ENCODE peak calls at places on chromosome 9, in ten cellular contexts. H is fibroblast of pulmonary artery; B is AG09309; G is left lung; S is astrocyte of the spinal cord; N is CD8-positive, alpha-beta T cell; L is SK-N-SH; T is astrocyte; O is fibroblast of mammary gland; Q is AG09319. U is an unnamed sample.

GRCh38 chr9:126513159-126514036 is 100.3 kb upstream of the LMX1B start:
- DNase-seq in H (no peak), O (no peak), B (no peak), L (no peak), N (no peak), T (no peak), Q (no peak), G (peak; percentile 23), S (no peak), U (no peak)

GRCh38 chr9:6708732-6709131 is 49.0 kb upstream of the KDM4C start:
- DNase-seq in B (no peak), L (no peak), T (no peak), N (no peak), Q (no peak), S (no peak), H (no peak), G (no peak), O (no peak), U (no peak)

GRCh38 chr9:99085949-99086948 is 18.7 kb upstream of the TGFBR1 start:
- DNase-seq in G (no peak), N (no peak), H (peak; percentile 26), L (no peak), O (peak; percentile 86), S (peak; percentile 88), Q (peak; percentile 49), B (peak; percentile 49), T (peak; percentile 82), U (peak; percentile 69)

GRCh38 chr9:16627967-16628366 is 242.5 kb downstream of the BNC2 start:
- DNase-seq in B (peak; percentile 94), H (peak; percentile 92), S (peak; percentile 97), N (no peak), Q (peak; percentile 91), O (peak; percentile 100), T (peak; percentile 99), L (peak; percentile 33), G (no peak), U (peak; percentile 95)

GRCh38 chr9:126773004-126773607 is 31.7 kb upstream of the ZBTB43 start:
- DNase-seq in H (peak; percentile 22), N (no peak), S (no peak), Q (no peak), L (peak; percentile 52), G (no peak), T (no peak), O (peak; percentile 27), B (no peak), U (peak; percentile 59)

GRCh38 chr9:38032266-38032830 is 36.7 kb downstream of the SHB start:
- DNase-seq in B (no peak), Q (no peak), S (no peak), N (no peak), L (no peak), T (no peak), H (no peak), O (no peak), G (no peak), U (no peak)

GRCh38 chr9:80061940-80062339 is 490.2 kb downstream of the TLE4 start:
- DNase-seq in G (no peak), B (peak; percentile 81), H (peak; percentile 60), N (no peak), S (peak; percentile 98), T (peak; percentile 96), O (peak; percentile 93), Q (peak; percentile 73), L (no peak), U (peak; percentile 97)

GRCh38 chr9:125758986-125759811 is 12.0 kb downstream of the PBX3 start:
- DNase-seq in T (no peak), G (no peak), Q (no peak), N (no peak), H (no peak), S (peak; percentile 17), L (peak; percentile 12), B (no peak), O (no peak), U (no peak)

GRCh38 chr9:130891699-130892502 is 4.7 kb downstream of the QRFP start:
- DNase-seq in L (peak; percentile 17), Q (no peak), N (no peak), T (no peak), B (no peak), O (no peak), H (no peak), G (peak; percentile 49), S (no peak), U (no peak)

GRCh38 chr9:132443951-132444615 is 34.1 kb downstream of the CFAP77 start:
- DNase-seq in O (no peak), Q (no peak), G (no peak), T (no peak), B (no peak), S (no peak), H (no peak), N (no peak), L (peak; percentile 65), U (no peak)

GRCh38 chr9:6969805-6970204 is 212.0 kb downstream of the KDM4C start:
- DNase-seq in L (no peak), Q (no peak), B (no peak), O (no peak), T (no peak), G (no peak), S (no peak), H (no peak), N (no peak), U (no peak)

GRCh38 chr9:15306068-15306756 is 804 bp downstream of the TTC39B start:
- DNase-seq in S (peak; percentile 55), Q (no peak), N (no peak), H (peak; percentile 44), O (peak; percentile 55), L (peak; percentile 55), T (peak; percentile 41), G (peak; percentile 89), B (no peak), U (peak; percentile 63)

GRCh38 chr9:115595951-115596742 is 478.2 kb upstream of the TNC start:
- DNase-seq in T (peak; percentile 95), L (no peak), H (peak; percentile 87), B (peak; percentile 97), N (no peak), Q (peak; percentile 95), S (peak; percentile 98), G (no peak), O (peak; percentile 97), U (peak; percentile 100)

GRCh38 chr9:83151627-83152137 is 88.7 kb upstream of the RASEF start:
- DNase-seq in B (no peak), L (no peak), Q (no peak), T (no peak), G (no peak), N (no peak), H (no peak), S (no peak), O (no peak), U (no peak)

GRCh38 chr9:112925058-112925641 is 34.5 kb upstream of the SLC46A2 start:
- DNase-seq in L (peak; percentile 51), O (peak; percentile 63), N (no peak), S (peak; percentile 13), T (peak; percentile 1), G (no peak), B (no peak), Q (no peak), H (peak; percentile 47), U (peak; percentile 49)

DNA sequence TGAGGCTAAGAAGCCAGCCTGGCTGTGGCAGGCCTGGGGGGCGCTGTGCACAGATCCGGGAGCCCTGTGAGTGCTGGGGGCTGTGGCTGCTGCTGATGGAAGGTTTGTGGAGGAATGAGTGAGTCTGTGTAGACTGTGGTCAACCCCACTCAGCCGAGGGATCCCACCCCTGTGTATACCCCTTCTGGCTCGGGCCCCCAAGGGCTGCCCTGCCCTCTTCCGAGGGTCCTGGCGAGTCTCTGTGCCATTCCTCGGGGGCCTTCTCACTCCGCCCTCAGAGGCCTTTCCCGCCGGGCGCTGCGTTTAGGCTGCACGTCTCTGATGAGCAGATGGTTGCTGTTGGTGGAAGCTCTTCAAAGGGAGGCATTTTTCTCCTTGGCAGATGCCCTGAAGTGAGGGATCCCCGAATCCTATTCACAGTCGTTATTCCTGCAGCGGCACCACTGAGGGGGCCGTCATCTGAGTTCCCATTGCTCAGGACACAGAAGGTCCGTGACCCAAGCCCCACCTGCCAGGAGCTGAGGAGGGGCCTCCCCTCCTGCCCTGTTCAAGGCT is 94.1 kb downstream of the RXRA start:
- DNase-seq in L (no peak), O (no peak), G (no peak), T (no peak), B (no peak), S (no peak), N (no peak), Q (no peak), H (no peak), U (no peak)
- TF ChIP-seq CTCF in L (no peak), O (no peak), G (no peak), T (no peak), B (no peak), S (no peak), N (no peak), Q (no peak), H (no peak), U (no peak)

DNA sequence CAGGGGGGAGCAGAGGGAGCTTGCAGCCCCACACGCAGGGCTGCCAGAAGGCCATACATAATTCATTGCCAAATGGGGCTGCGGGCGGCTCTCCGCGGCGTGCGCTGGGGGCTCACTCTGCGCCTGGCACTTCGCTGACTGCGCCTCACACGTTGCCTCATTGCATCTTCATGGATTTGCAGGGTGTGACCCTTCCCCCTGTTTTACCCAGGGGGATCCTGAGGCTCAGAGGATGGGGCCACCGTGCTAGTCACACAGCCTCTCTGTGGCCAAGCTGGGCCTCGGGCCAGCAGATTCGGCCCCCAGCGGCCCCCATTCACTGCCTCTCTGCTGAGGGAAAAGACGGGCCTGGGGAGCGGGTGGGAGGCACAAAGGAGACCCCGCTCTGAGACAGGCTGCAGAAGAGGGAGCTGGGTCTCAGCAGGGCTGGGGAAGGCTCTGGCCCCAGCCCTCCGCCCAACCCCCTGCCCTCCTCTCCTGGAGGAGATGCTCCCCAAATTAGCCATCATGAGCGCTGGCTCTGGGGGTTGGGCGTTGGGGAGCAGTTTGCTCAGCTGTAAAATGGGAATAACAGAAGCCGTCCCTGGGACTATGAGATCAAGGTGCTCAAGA is 115.5 kb downstream of the C9orf50 start:
- DNase-seq in L (no peak), H (no peak), T (no peak), G (peak; percentile 63), S (no peak), Q (no peak), N (no peak), O (no peak), B (no peak), U (no peak)
- TF ChIP-seq CTCF in L (no peak), H (no peak), T (no peak), G (no peak), S (no peak), Q (no peak), N (no peak), O (no peak), B (no peak), U (no peak)

DNA sequence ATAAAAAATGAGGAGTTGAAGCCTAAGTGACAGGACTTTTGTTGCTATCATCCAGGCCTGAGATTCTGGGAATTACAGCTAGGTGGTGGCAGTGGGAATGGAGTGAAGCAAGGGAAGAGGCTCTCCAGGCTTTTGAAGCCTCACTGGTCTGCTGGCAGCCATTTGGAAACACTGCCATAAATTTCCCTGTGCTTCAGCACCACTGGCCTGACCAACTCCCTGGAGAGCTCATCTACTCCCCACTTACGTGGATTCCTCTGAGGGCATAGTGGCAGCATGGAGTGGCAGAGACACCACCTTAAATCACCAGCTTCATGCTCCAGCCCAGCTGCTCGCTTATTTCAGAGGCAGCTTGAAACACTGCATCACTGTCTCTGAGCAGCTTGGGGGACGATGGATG is 518.2 kb downstream of the TLR4 start:
- DNase-seq in G (no peak), L (no peak), B (no peak), O (no peak), S (no peak), T (no peak), H (no peak), Q (no peak), N (no peak), U (no peak)
- TF ChIP-seq CTCF in G (no peak), L (no peak), B (no peak), O (no peak), S (no peak), T (no peak), H (no peak), Q (no peak), N (no peak), U (no peak)

GRCh38 chr9:93587651-93588347 is 11.4 kb downstream of the PHF2 start:
- DNase-seq in B (no peak), H (no peak), T (no peak), O (no peak), N (no peak), G (peak; percentile 43), S (no peak), L (peak; percentile 55), Q (no peak), U (no peak)
- TF ChIP-seq CTCF in B (peak; percentile 23), H (peak; percentile 21), T (no peak), O (peak; percentile 17), N (no peak), G (no peak), S (peak; percentile 31), L (peak; percentile 22), Q (peak; percentile 10), U (peak; percentile 34)

U was measured in choroid plexus epithelial cell.